ENCODE peak calls at places on chromosomes 6 and 20, in five cellular contexts. A, R, G, U and M are unnamed samples.

GRCh38 chr6:161498359-161498758 is 224.5 kb upstream of the AGPAT4 start:
- DNase-seq in A (no peak), R (peak), G (no peak), U (no peak), M (no peak)

GRCh38 chr6:116564921-116565872 is 6.1 kb upstream of the RWDD1 start:
- DNase-seq in A (no peak), R (peak), G (no peak), U (no peak), M (no peak)

GRCh38 chr20:49608752-49609670 is 41.1 kb upstream of the PTGIS start:
- DNase-seq in A (peak), R (peak), G (peak), U (no peak), M (peak)

GRCh38 chr6:128339635-128340436 is 180.6 kb downstream of the PTPRK start:
- DNase-seq in A (no peak), R (no peak), G (no peak), U (no peak), M (no peak)

GRCh38 chr6:36914227-36914794 is 28.6 kb downstream of the C6orf89 start:
- DNase-seq in A (no peak), R (no peak), G (peak), U (no peak), M (peak)

GRCh38 chr6:111721677-111722219 is 116.1 kb upstream of the TRAF3IP2 start:
- DNase-seq in A (no peak), R (no peak), G (no peak), U (peak), M (no peak)

GRCh38 chr20:50467618-50468373 is 42.4 kb upstream of the PTPN1 start:
- DNase-seq in A (no peak), R (no peak), G (peak), U (no peak), M (no peak)

GRCh38 chr6:16760536-16761468 is at the start of gene ATXN1:
- DNase-seq in A (no peak), R (peak), G (peak), U (no peak), M (peak)

GRCh38 chr20:58711266-58712051 is 18.9 kb downstream of the NPEPL1 start:
- DNase-seq in A (no peak), R (no peak), G (no peak), U (no peak), M (no peak)

GRCh38 chr6:33343953-33344611 is 26.5 kb upstream of the ZBTB22 start:
- DNase-seq in A (no peak), R (no peak), G (peak), U (no peak), M (no peak)

GRCh38 chr20:58618694-58619540 is 32.2 kb upstream of the STX16 start:
- DNase-seq in A (no peak), R (peak), G (no peak), U (no peak), M (no peak)

GRCh38 chr6:144195671-144196070 is 45.4 kb downstream of the STX11 start:
- DNase-seq in A (no peak), R (no peak), G (no peak), U (no peak), M (no peak)

GRCh38 chr20:17471606-17472187 is 59.5 kb downstream of the BFSP1 start:
- DNase-seq in A (peak), R (no peak), G (no peak), U (peak), M (no peak)

GRCh38 chr6:45026003-45026516 is 302.1 kb upstream of the RUNX2 start:
- DNase-seq in A (no peak), R (no peak), G (no peak), U (no peak), M (no peak)

GRCh38 chr6:136520520-136520919 is 29.7 kb downstream of the MAP7 start:
- DNase-seq in A (no peak), R (no peak), G (no peak), U (no peak), M (no peak)

GRCh38 chr6:132425176-132425575 is 23.9 kb upstream of the MOXD1 start:
- DNase-seq in A (no peak), R (no peak), G (no peak), U (no peak), M (no peak)

GRCh38 chr20:25418779-25419178 is 11.3 kb downstream of the GINS1 start:
- DNase-seq in A (no peak), R (no peak), G (no peak), U (no peak), M (no peak)

GRCh38 chr20:49929142-49929494 is 7.1 kb upstream of the RNF114 start:
- DNase-seq in A (no peak), R (no peak), G (no peak), U (no peak), M (no peak)

GRCh38 chr20:12207875-12208274 is 290.2 kb downstream of the BTBD3 start:
- DNase-seq in A (no peak), R (no peak), G (no peak), U (no peak), M (no peak)

GRCh38 chr6:111601875-111602274 is 3.8 kb downstream of the TRAF3IP2 start:
- DNase-seq in A (no peak), R (no peak), G (no peak), U (peak), M (no peak)

GRCh38 chr6:111764238-111765182 is 108.7 kb downstream of the FYN start:
- DNase-seq in A (no peak), R (no peak), G (peak), U (no peak), M (peak)